ENCODE peak calls at places on chromosomes 11 and 22, in six cellular contexts. O is sigmoid colon, Q is H1, G is A549, K is ovary, I is transverse colon. M is an unnamed sample. For H3K4me1, the result is how much of the 10 kb centered on the place peaks cover.

GRCh38 chr11:105070221-105070789 is 25.2 kb upstream of the CARD16 start:
- DNase-seq in I (no peak), K (no peak), O (no peak), G (no peak), Q (no peak), M (no peak)

GRCh38 chr11:11814614-11815452 is 26.9 kb upstream of the USP47 start:
- DNase-seq in G (no peak), I (no peak), Q (no peak), O (no peak), K (no peak), M (no peak)

GRCh38 chr11:104912102-104912501 is 13.8 kb upstream of the CASP12 start:
- DNase-seq in O (no peak), Q (no peak), K (no peak), G (no peak), I (no peak), M (no peak)

GRCh38 chr11:8959546-8960166 is 4.6 kb downstream of the TMEM9B start:
- DNase-seq in K (peak), G (peak), O (no peak), Q (no peak), I (peak), M (no peak)

GRCh38 chr22:49863936-49864335 is 10.3 kb downstream of the ZBED4 start:
- DNase-seq in K (no peak), O (no peak), Q (no peak), G (no peak), I (peak), M (no peak)

GRCh38 chr11:79060081-79060480 is 380.7 kb downstream of the TENM4 start:
- DNase-seq in K (no peak), O (no peak), Q (no peak), G (no peak), I (no peak), M (no peak)

GRCh38 chr11:101009685-101010055 is 119.9 kb downstream of the PGR start:
- DNase-seq in I (no peak), Q (no peak), O (no peak), K (no peak), G (no peak), M (no peak)

GRCh38 chr11:116162086-116162485 is 610.7 kb downstream of the BUD13 start:
- DNase-seq in Q (peak), O (no peak), I (no peak), G (no peak), K (no peak), M (no peak)

GRCh38 chr22:26904483-26904882 is 247.1 kb downstream of the MIAT start:
- DNase-seq in G (no peak), K (no peak), O (no peak), Q (no peak), I (no peak), M (no peak)

GRCh38 chr11:112163875-112164521 is at the start of gene IL18:
- DNase-seq in I (peak), G (peak), Q (peak), O (peak), K (no peak), M (no peak)

GRCh38 chr22:19179472-19180048 is 1.0 kb upstream of the SLC25A1 start:
- DNase-seq in I (peak), O (peak), K (peak), G (peak), Q (peak), M (peak)

GRCh38 chr11:119332111-119332765 is 2.1 kb upstream of the RNF26 start:
- DNase-seq in K (no peak), G (no peak), Q (no peak), I (no peak), O (no peak), M (no peak)

GRCh38 chr11:68256331-68256741 is 15.4 kb downstream of the C11orf24 start:
- DNase-seq in O (no peak), G (no peak), K (peak), I (no peak), Q (no peak), M (no peak)

GRCh38 chr11:130054966-130055365 is 14.7 kb upstream of the APLP2 start:
- DNase-seq in Q (no peak), O (no peak), K (no peak), I (no peak), G (no peak), M (no peak)

GRCh38 chr11:96390403-96390830 is 604 bp downstream of the JRKL start:
- DNase-seq in I (no peak), K (no peak), Q (no peak), O (no peak), G (peak), M (no peak)

GRCh38 chr11:65625628-65626342 is 10.2 kb downstream of the PCNX3 start:
- DNase-seq in Q (peak), K (no peak), O (no peak), I (peak), G (peak), M (no peak)

GRCh38 chr11:103619938-103620337 is 416.5 kb upstream of the DDI1 start:
- DNase-seq in O (no peak), Q (no peak), K (no peak), I (no peak), G (peak), M (no peak)

GRCh38 chr11:118109231-118109630 is 22.5 kb upstream of the SMIM35 start:
- DNase-seq in K (no peak), O (no peak), G (no peak), I (no peak), Q (no peak), M (no peak)

GRCh38 chr11:19777342-19778102 is 64.9 kb downstream of the NAV2 start:
- DNase-seq in I (no peak), G (peak), O (no peak), K (no peak), Q (no peak), M (no peak)

GRCh38 chr11:71474141-71474770 is 21.3 kb downstream of the NADSYN1 start:
- DNase-seq in O (peak), K (no peak), Q (no peak), G (no peak), I (no peak), M (no peak)

GRCh38 chr22:30887418-30887817 is 81.2 kb downstream of the MORC2 start:
- DNase-seq in Q (no peak), I (no peak), K (no peak), O (peak), G (no peak), M (peak)

GRCh38 chr11:40647290-40647689 is 812.2 kb downstream of the LRRC4C start:
- DNase-seq in I (no peak), G (no peak), K (no peak), O (no peak), Q (no peak), M (no peak)

GRCh38 chr11:34302046-34302921 is 55.5 kb downstream of the ABTB2 start:
- DNase-seq in G (no peak), K (no peak), Q (no peak), I (no peak), O (no peak), M (no peak)

GRCh38 chr22:30474683-30475424 is 3.0 kb upstream of the SEC14L3 start:
- DNase-seq in Q (no peak), K (no peak), G (no peak), I (no peak), O (no peak), M (no peak)

GRCh38 chr22:49807780-49808708 is 19.6 kb downstream of the BRD1 start:
- DNase-seq in I (no peak), K (no peak), Q (no peak), G (no peak), O (no peak), M (no peak)

GRCh38 chr11:63845305-63845704 is 6.4 kb downstream of the MARK2 start:
- DNase-seq in Q (no peak), K (no peak), G (peak), I (no peak), O (no peak), M (no peak)

GRCh38 chr22:29022101-29022817 is 39.4 kb downstream of the C22orf31 start:
- DNase-seq in K (no peak), O (no peak), I (no peak), G (no peak), Q (no peak), M (no peak)

GRCh38 chr11:76663912-76664440 is 6.6 kb downstream of the LRRC32 start:
- DNase-seq in O (peak), K (no peak), G (no peak), Q (no peak), I (peak), M (peak)

GRCh38 chr11:114159320-114159719 is 99.8 kb downstream of the ZBTB16 start:
- DNase-seq in Q (no peak), K (no peak), I (no peak), O (peak), G (no peak), M (no peak)
- H3K4me1 ChIP-seq in Q (under half), K (half or more), I (half or more), O (under half), G (under half), M (half or more)

GRCh38 chr11:30368394-30368793 is 45.5 kb downstream of the ARL14EP start:
- DNase-seq in Q (no peak), I (no peak), K (no peak), G (no peak), O (no peak), M (no peak)

GRCh38 chr11:30360741-30361140 is 37.8 kb downstream of the ARL14EP start:
- DNase-seq in O (no peak), Q (no peak), I (no peak), G (no peak), K (no peak), M (no peak)

GRCh38 chr11:30358569-30358968 is 35.7 kb downstream of the ARL14EP start:
- DNase-seq in K (no peak), I (no peak), O (no peak), G (no peak), Q (no peak), M (no peak)

GRCh38 chr11:30365793-30366517 is 43.1 kb downstream of the ARL14EP start:
- DNase-seq in G (no peak), O (no peak), Q (no peak), K (no peak), I (no peak), M (no peak)

DNA sequence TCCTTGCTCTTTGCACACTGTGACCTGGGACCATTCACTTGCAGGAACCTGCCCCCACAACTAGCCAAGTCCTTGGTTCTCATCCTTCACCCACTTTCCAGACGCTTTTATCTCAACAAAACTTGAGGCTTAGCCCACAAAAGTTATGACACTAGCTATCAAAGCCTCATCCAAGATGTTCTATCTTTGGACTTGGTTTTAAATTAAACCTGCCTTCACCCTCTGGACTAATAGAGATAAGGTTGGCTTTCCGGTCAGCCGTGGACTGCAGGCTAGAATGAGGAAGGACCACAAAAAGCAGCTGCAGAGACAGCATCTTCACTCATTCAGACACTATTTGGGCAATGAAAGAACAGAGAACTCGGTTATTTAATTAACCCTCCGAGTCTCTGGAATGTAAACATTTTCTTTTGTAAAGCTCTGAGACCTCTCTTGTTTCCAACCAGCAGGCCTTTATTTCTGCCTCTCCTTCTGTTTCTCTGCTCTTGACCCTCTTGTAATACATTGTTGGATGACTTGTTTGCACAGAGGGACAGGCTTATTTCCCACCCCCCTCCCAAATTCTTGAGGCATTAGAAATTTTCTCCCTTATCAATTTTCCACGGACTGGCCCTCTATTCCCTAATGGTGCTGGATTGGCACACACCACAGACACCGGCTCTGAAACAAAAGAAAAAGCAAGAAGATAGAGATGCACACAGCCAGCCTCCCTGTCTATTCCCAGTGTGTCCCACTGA is 41.4 kb downstream of the ARL14EP start:
- DNase-seq in I (no peak), G (no peak), O (no peak), K (no peak), Q (no peak), M (no peak)
- TF ChIP-seq EP300 in I (no peak), G (no peak), O (no peak), K (no peak), Q (no peak), M (no peak)

GRCh38 chr11:121418625-121419114 is 33.4 kb upstream of the SORL1 start:
- DNase-seq in Q (no peak), O (no peak), K (no peak), I (peak), G (no peak), M (no peak)
- TF ChIP-seq CTCF in Q (no peak), O (no peak), K (no peak), I (no peak), G (no peak), M (no peak)

DNA sequence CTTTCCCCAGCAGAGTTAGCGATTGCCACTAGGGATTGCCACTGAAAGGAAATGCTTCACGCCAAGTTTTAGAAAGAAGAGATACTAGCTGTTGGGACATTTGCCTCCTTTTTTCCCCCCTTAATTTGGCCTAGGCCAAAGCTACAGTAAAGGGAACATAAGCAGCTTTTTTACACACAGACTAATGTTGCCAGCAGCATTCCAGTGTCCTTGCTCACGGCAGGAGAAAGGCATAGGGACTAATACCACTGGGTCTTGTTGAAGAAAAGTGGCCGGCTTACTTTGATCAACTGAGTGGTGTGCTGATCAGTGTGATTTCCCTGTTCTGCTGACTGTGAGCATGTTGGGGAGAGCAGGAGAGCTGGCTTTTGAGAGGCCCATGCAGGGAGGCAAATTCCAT is 71.2 kb downstream of the PHF21A start:
- DNase-seq in G (no peak), K (peak), Q (no peak), I (peak), O (peak), M (no peak)
- H3K4me1 ChIP-seq in G (under half), K (under half), Q (under half), I (under half), O (under half), M (under half)

GRCh38 chr22:40444483-40444787 is 74.0 kb downstream of the SGSM3 start:
- DNase-seq in Q (no peak), G (no peak), K (no peak), I (no peak), O (no peak), M (no peak)
- TF ChIP-seq EP300 in Q (no peak), G (no peak), K (no peak), I (no peak), O (no peak), M (no peak)

GRCh38 chr22:23269441-23270211 is 89.3 kb downstream of the BCR start:
- DNase-seq in I (no peak), G (no peak), K (no peak), Q (peak), O (no peak), M (no peak)

GRCh38 chr22:23268877-23269276 is 88.6 kb downstream of the BCR start:
- DNase-seq in Q (no peak), O (no peak), K (no peak), G (no peak), I (no peak), M (no peak)

GRCh38 chr22:23271597-23271908 is 91.2 kb downstream of the BCR start:
- DNase-seq in G (no peak), O (no peak), I (no peak), Q (no peak), K (no peak), M (no peak)

GRCh38 chr22:23270798-23271596 is 90.7 kb downstream of the BCR start:
- DNase-seq in G (no peak), Q (no peak), O (no peak), K (no peak), I (no peak), M (no peak)

DNA sequence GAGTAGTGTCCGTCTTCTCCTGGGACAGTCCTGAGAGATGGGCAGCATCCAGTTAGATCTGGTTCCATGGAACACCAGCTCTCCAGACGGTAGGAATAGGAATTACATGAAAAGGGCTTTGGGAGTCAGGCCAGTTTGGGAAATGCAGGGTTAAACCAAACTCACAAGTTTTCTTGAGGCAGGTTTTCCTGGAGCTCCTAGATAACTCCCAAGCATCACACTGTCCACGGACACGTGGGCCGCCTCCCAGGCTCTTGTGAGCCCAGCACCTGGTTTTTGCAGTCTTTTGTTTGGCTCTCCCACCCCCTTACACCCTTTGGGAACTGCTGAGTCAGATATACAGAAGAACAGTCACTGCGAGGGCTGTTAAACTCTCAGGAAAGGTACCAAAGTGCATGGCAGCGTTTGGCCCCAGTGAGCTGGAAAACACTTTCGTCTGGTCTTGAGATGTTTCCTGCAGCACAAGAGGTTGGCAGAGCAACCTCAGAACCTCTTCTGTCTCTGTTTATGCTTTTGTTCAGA is 90.0 kb downstream of the BCR start:
- DNase-seq in I (no peak), K (no peak), G (no peak), Q (no peak), O (no peak), M (no peak)
- TF ChIP-seq CTCF in I (no peak), K (no peak), G (no peak), Q (peak), O (no peak), M (no peak)